ENCODE peak calls at places on chromosomes 11 and 22, in eight cellular contexts. I is IMR-90, B is PC-3, T is HCT116, D is fibroblast of lung, J is right lobe of liver, K is stomach, L is hepatocyte. M is an unnamed sample.

GRCh38 chr11:62544521-62545436 is 1.8 kb downstream of the AHNAK start:
- DNase-seq in I (no peak), J (no peak), B (peak; percentile 50), T (no peak), K (no peak), D (no peak), L (peak; percentile 55), M (peak; percentile 45)

GRCh38 chr11:46659908-46660307 is 40.5 kb downstream of the ARHGAP1 start:
- DNase-seq in T (no peak), L (no peak), K (no peak), J (no peak), I (peak; percentile 84), D (peak; percentile 69), B (no peak), M (no peak)

GRCh38 chr22:37630839-37631435 is 8.5 kb upstream of the SH3BP1 start:
- DNase-seq in J (peak; percentile 23), K (peak; percentile 56), I (no peak), T (no peak), D (no peak), L (peak; percentile 78), B (no peak), M (no peak)

GRCh38 chr22:47816121-47816915 is 1053.9 kb downstream of the TBC1D22A start:
- DNase-seq in K (no peak), L (no peak), B (no peak), D (no peak), J (no peak), I (no peak), T (no peak), M (no peak)

GRCh38 chr11:123470862-123471261 is 40.8 kb downstream of the GRAMD1B start:
- DNase-seq in D (no peak), B (no peak), J (no peak), T (no peak), I (no peak), K (no peak), L (no peak), M (no peak)

GRCh38 chr22:47739216-47739615 is 976.8 kb downstream of the TBC1D22A start:
- DNase-seq in I (no peak), L (no peak), B (no peak), D (no peak), K (no peak), J (no peak), T (no peak), M (no peak)

GRCh38 chr11:34623463-34623862 is 2.6 kb downstream of the EHF start:
- DNase-seq in K (no peak), T (no peak), I (no peak), D (no peak), L (no peak), J (no peak), B (no peak), M (no peak)

GRCh38 chr22:39253427-39254070 is 8.8 kb upstream of the PDGFB start:
- DNase-seq in I (peak; percentile 89), B (peak; percentile 82), J (peak; percentile 60), D (peak; percentile 84), L (peak; percentile 88), K (peak; percentile 89), T (peak; percentile 73), M (no peak)

GRCh38 chr22:50731811-50732624 is 6.0 kb upstream of the ACR start:
- DNase-seq in T (peak; percentile 15), L (peak; percentile 60), J (peak; percentile 63), D (peak; percentile 40), B (peak; percentile 56), I (peak; percentile 31), K (peak; percentile 60), M (peak; percentile 64)

GRCh38 chr22:32764330-32765116 is 37.0 kb upstream of the TIMP3 start:
- DNase-seq in J (no peak), I (peak; percentile 96), B (no peak), T (no peak), L (peak; percentile 50), D (peak; percentile 95), K (no peak), M (no peak)

GRCh38 chr22:44357962-44358553 is 45.3 kb upstream of the SHISAL1 start:
- DNase-seq in J (peak; percentile 11), L (no peak), T (no peak), D (peak; percentile 26), B (no peak), K (no peak), I (peak; percentile 24), M (no peak)

GRCh38 chr22:50599816-50600454 is 658 bp upstream of the MAPK8IP2 start:
- DNase-seq in D (no peak), L (peak; percentile 79), J (peak; percentile 61), I (no peak), K (peak; percentile 59), T (no peak), B (peak; percentile 14), M (peak; percentile 62)

GRCh38 chr11:19646308-19646707 is 66.3 kb upstream of the NAV2 start:
- DNase-seq in I (peak; percentile 30), L (no peak), T (no peak), D (peak; percentile 58), B (no peak), K (no peak), J (no peak), M (peak; percentile 41)

GRCh38 chr11:63769719-63770443 is 1.3 kb upstream of the ZFTA start:
- DNase-seq in I (no peak), B (no peak), D (no peak), L (peak; percentile 40), J (peak; percentile 19), T (no peak), K (no peak), M (peak; percentile 1)

GRCh38 chr11:92839450-92839849 is 130.0 kb upstream of the MTNR1B start:
- DNase-seq in K (no peak), T (no peak), J (no peak), I (no peak), L (no peak), D (no peak), B (no peak), M (no peak)

GRCh38 chr22:22196833-22197477 is 47.6 kb upstream of the VPREB1 start:
- DNase-seq in T (no peak), B (no peak), K (no peak), L (no peak), D (no peak), I (no peak), J (no peak), M (no peak)

GRCh38 chr11:92698742-92699141 is 270.7 kb upstream of the MTNR1B start:
- DNase-seq in J (no peak), L (no peak), D (no peak), T (no peak), I (no peak), B (no peak), K (no peak), M (no peak)

GRCh38 chr22:38021201-38021600 is 36.0 kb upstream of the PICK1 start:
- DNase-seq in J (no peak), L (no peak), K (no peak), D (no peak), I (no peak), T (no peak), B (no peak), M (no peak)

GRCh38 chr22:25453557-25453956 is 110.9 kb upstream of the GRK3 start:
- DNase-seq in L (no peak), D (no peak), T (no peak), I (no peak), J (peak; percentile 39), K (no peak), B (no peak), M (no peak)

GRCh38 chr11:93845181-93846092 is 5.0 kb downstream of the VSTM5 start:
- DNase-seq in L (no peak), I (no peak), J (no peak), K (no peak), D (no peak), T (no peak), B (peak; percentile 83), M (no peak)
- H3K4me1 ChIP-seq in L (no peaks in the 10 kb centered on the region), I (peaks cover 11% of the 10 kb centered on the region), J (no peaks in the 10 kb centered on the region), K (peaks cover 14% of the 10 kb centered on the region), D (peaks cover 2% of the 10 kb centered on the region), T (peaks cover 39% of the 10 kb centered on the region), B (peaks cover 64% of the 10 kb centered on the region), M (no peaks in the 10 kb centered on the region)

DNA sequence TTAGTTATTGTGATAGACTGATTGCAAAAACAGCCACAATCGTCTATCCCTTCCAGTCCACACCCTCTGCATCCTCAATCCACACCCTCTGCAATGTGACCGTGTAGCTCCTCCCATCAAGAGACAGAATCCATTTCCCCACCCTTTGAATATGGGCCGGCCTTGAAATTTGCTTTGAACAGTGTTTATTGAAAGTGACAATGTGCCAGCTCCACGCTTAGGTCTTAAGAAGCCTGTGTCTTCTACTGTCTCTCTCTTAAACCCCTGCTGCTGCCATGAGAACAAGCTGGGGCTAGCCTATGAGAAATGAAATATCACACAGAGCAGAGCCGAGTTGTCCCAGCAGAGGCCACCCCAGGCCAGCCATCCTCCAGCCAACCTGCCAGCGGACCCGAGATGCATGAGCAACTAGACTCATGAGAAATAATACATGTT is 22.3 kb upstream of the MICAL2 start:
- DNase-seq in J (no peak), B (peak; percentile 60), T (no peak), L (no peak), K (no peak), I (peak; percentile 77), D (peak; percentile 71), M (no peak)
- H3K4me1 ChIP-seq in J (peaks cover 3% of the 10 kb centered on the region), B (peaks cover 72% of the 10 kb centered on the region), T (peaks cover 72% of the 10 kb centered on the region), L (peaks cover 49% of the 10 kb centered on the region), K (peaks cover 57% of the 10 kb centered on the region), I (peaks cover 36% of the 10 kb centered on the region), D (peaks cover 46% of the 10 kb centered on the region), M (peaks cover 62% of the 10 kb centered on the region)

GRCh38 chr11:831951-832528 is 712 bp upstream of the CD151 start:
- DNase-seq in J (no peak), I (no peak), K (no peak), D (no peak), T (no peak), B (no peak), L (no peak), M (no peak)

GRCh38 chr11:829946-830294 is 2.2 kb downstream of the CRACR2B start:
- DNase-seq in K (no peak), T (no peak), J (no peak), I (no peak), B (no peak), L (no peak), D (no peak), M (no peak)

GRCh38 chr11:831132-831864 is 1.5 kb upstream of the CD151 start:
- DNase-seq in D (peak; percentile 46), I (peak; percentile 80), K (no peak), B (no peak), T (no peak), J (no peak), L (no peak), M (no peak)

GRCh38 chr11:829116-829945 is 1.6 kb downstream of the CRACR2B start:
- DNase-seq in D (no peak), I (no peak), J (peak; percentile 70), K (peak; percentile 64), L (no peak), T (no peak), B (no peak), M (no peak)

GRCh38 chr11:830295-831131 is 2.2 kb upstream of the CD151 start:
- DNase-seq in L (peak; percentile 90), T (no peak), K (peak; percentile 72), I (no peak), B (no peak), J (peak; percentile 85), D (peak; percentile 55), M (peak; percentile 37)
- H3K4me1 ChIP-seq in L (peaks cover 61% of the 10 kb centered on the region), T (peaks cover 62% of the 10 kb centered on the region), K (peaks cover 98% of the 10 kb centered on the region), I (peaks cover 37% of the 10 kb centered on the region), B (peaks cover 45% of the 10 kb centered on the region), J (no peaks in the 10 kb centered on the region), D (peaks cover 37% of the 10 kb centered on the region), M (peaks cover 63% of the 10 kb centered on the region)

DNA sequence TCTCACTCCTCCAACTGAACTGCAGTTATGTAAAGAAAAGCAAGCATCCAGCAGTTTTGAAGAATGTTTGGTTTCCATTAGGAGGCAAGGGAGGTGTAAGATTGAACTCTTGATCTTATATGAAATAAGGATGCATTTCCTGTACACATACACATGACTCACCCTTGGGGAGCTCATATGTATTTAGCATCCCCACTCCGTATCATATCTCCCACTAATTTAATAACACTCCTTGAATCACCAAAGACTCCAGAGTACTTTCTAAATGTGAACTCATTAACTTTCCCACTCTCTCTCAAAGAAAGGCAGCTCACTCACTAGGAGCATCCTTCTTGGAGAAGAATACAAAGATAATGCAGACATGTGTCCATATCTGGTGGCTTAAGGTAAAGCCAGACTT is 77.4 kb downstream of the ETS1 start:
- DNase-seq in T (no peak), L (no peak), D (peak; percentile 72), J (no peak), K (no peak), I (peak; percentile 79), B (peak; percentile 76), M (no peak)
- H3K4me1 ChIP-seq in T (peaks cover 35% of the 10 kb centered on the region), L (peaks cover 28% of the 10 kb centered on the region), D (peaks cover 44% of the 10 kb centered on the region), J (no peaks in the 10 kb centered on the region), K (peaks cover 78% of the 10 kb centered on the region), I (peaks cover 31% of the 10 kb centered on the region), B (peaks cover 64% of the 10 kb centered on the region), M (peaks cover 100% of the 10 kb centered on the region)